ENCODE peak calls at places on chromosomes 3 and 15, in six cellular contexts. One of them, this sample, is unnamed.
A peak's percentile ranks its signal among the peaks of the same experiment; 100 is the strongest.

GRCh38 chr15:38266247-38266996 is 13.8 kb downstream of the SPRED1 start:
- DNase-seq in AG08395: no peak
- DNase-seq in amygdala: no peak
- DNase-seq in stimulated activated CD4-positive, alpha-beta T cell treated with anti-CD3 and anti-CD28 coated beads, Interleukin-12 subunit alpha, Interleukin-12 subunit beta, amount 100 ng/mL, for 24 hours: no peak
- DNase-seq in putamen: no peak
- DNase-seq in NCI-H1092 treated with DMSO at 0.1 percent for 48 hours: no peak
- DNase-seq in this sample: no peak

GRCh38 chr3:146093928-146094327 is 67.1 kb downstream of the PLOD2 start:
- DNase-seq in AG08395: no peak
- DNase-seq in amygdala: no peak
- DNase-seq in stimulated activated CD4-positive, alpha-beta T cell treated with anti-CD3 and anti-CD28 coated beads, Interleukin-12 subunit alpha, Interleukin-12 subunit beta, amount 100 ng/mL, for 24 hours: no peak
- DNase-seq in putamen: no peak
- DNase-seq in NCI-H1092 treated with DMSO at 0.1 percent for 48 hours: no peak
- DNase-seq in this sample: no peak

GRCh38 chr3:97930018-97930417 is 42.2 kb downstream of the RIOX2 start:
- DNase-seq in AG08395: no peak
- DNase-seq in amygdala: no peak
- DNase-seq in stimulated activated CD4-positive, alpha-beta T cell treated with anti-CD3 and anti-CD28 coated beads, Interleukin-12 subunit alpha, Interleukin-12 subunit beta, amount 100 ng/mL, for 24 hours: no peak
- DNase-seq in putamen: no peak
- DNase-seq in NCI-H1092 treated with DMSO at 0.1 percent for 48 hours: no peak
- DNase-seq in this sample: no peak

GRCh38 chr3:77420316-77420715 is 380.4 kb downstream of the ROBO2 start:
- DNase-seq in AG08395: no peak
- DNase-seq in amygdala: no peak
- DNase-seq in stimulated activated CD4-positive, alpha-beta T cell treated with anti-CD3 and anti-CD28 coated beads, Interleukin-12 subunit alpha, Interleukin-12 subunit beta, amount 100 ng/mL, for 24 hours: no peak
- DNase-seq in putamen: no peak
- DNase-seq in NCI-H1092 treated with DMSO at 0.1 percent for 48 hours: peak; percentile 47
- DNase-seq in this sample: no peak

GRCh38 chr3:47515864-47516319 is 2.4 kb upstream of the ELP6 start:
- DNase-seq in AG08395: no peak
- DNase-seq in amygdala: no peak
- DNase-seq in stimulated activated CD4-positive, alpha-beta T cell treated with anti-CD3 and anti-CD28 coated beads, Interleukin-12 subunit alpha, Interleukin-12 subunit beta, amount 100 ng/mL, for 24 hours: no peak
- DNase-seq in putamen: no peak
- DNase-seq in NCI-H1092 treated with DMSO at 0.1 percent for 48 hours: no peak
- DNase-seq in this sample: no peak

GRCh38 chr3:30002782-30003181 is 603.6 kb upstream of the TGFBR2 start:
- DNase-seq in AG08395: no peak
- DNase-seq in amygdala: no peak
- DNase-seq in stimulated activated CD4-positive, alpha-beta T cell treated with anti-CD3 and anti-CD28 coated beads, Interleukin-12 subunit alpha, Interleukin-12 subunit beta, amount 100 ng/mL, for 24 hours: no peak
- DNase-seq in putamen: no peak
- DNase-seq in NCI-H1092 treated with DMSO at 0.1 percent for 48 hours: no peak
- DNase-seq in this sample: no peak

GRCh38 chr15:60590935-60591490 is 112.1 kb upstream of the ICE2 start:
- DNase-seq in AG08395: peak; percentile 38
- DNase-seq in amygdala: no peak
- DNase-seq in stimulated activated CD4-positive, alpha-beta T cell treated with anti-CD3 and anti-CD28 coated beads, Interleukin-12 subunit alpha, Interleukin-12 subunit beta, amount 100 ng/mL, for 24 hours: no peak
- DNase-seq in putamen: no peak
- DNase-seq in NCI-H1092 treated with DMSO at 0.1 percent for 48 hours: no peak
- DNase-seq in this sample: no peak

GRCh38 chr15:46708226-46708625 is 1009.1 kb upstream of the SEMA6D start:
- DNase-seq in AG08395: no peak
- DNase-seq in amygdala: no peak
- DNase-seq in stimulated activated CD4-positive, alpha-beta T cell treated with anti-CD3 and anti-CD28 coated beads, Interleukin-12 subunit alpha, Interleukin-12 subunit beta, amount 100 ng/mL, for 24 hours: no peak
- DNase-seq in putamen: no peak
- DNase-seq in NCI-H1092 treated with DMSO at 0.1 percent for 48 hours: no peak
- DNase-seq in this sample: no peak

GRCh38 chr15:63699391-63699790 is 102.2 kb downstream of the FBXL22 start:
- DNase-seq in AG08395: no peak
- DNase-seq in amygdala: no peak
- DNase-seq in stimulated activated CD4-positive, alpha-beta T cell treated with anti-CD3 and anti-CD28 coated beads, Interleukin-12 subunit alpha, Interleukin-12 subunit beta, amount 100 ng/mL, for 24 hours: no peak
- DNase-seq in putamen: no peak
- DNase-seq in NCI-H1092 treated with DMSO at 0.1 percent for 48 hours: no peak
- DNase-seq in this sample: no peak

GRCh38 chr15:96326551-96327154 is 3.8 kb upstream of the NR2F2 start:
- DNase-seq in AG08395: peak; percentile 26
- DNase-seq in amygdala: no peak
- DNase-seq in stimulated activated CD4-positive, alpha-beta T cell treated with anti-CD3 and anti-CD28 coated beads, Interleukin-12 subunit alpha, Interleukin-12 subunit beta, amount 100 ng/mL, for 24 hours: no peak
- DNase-seq in putamen: no peak
- DNase-seq in NCI-H1092 treated with DMSO at 0.1 percent for 48 hours: no peak
- DNase-seq in this sample: no peak

This sample was measured in anterior cingulate cortex.